ENCODE peak calls at places on chromosomes 16 and 17, in four cellular contexts. Z, X, B and U are unnamed samples.

GRCh38 chr17:54977744-54978143 is 9.2 kb downstream of the STXBP4 start:
- DNase-seq in Z (no peak), X (no peak), B (no peak), U (no peak)

GRCh38 chr16:55058576-55058975 is 127.9 kb downstream of the IRX5 start:
- DNase-seq in Z (no peak), B (no peak), X (no peak), U (no peak)

GRCh38 chr16:75025766-75026165 is 26.9 kb downstream of the ZNRF1 start:
- DNase-seq in X (peak), B (no peak), Z (peak), U (no peak)

GRCh38 chr17:74677558-74678466 is 34.9 kb downstream of the CD300LF start:
- DNase-seq in B (no peak), Z (peak), X (no peak), U (no peak)

GRCh38 chr17:74568116-74568873 is 986 bp upstream of the CD300H start:
- DNase-seq in Z (no peak), B (no peak), X (no peak), U (no peak)

GRCh38 chr17:75724016-75725003 is 3.1 kb downstream of the ITGB4 start:
- DNase-seq in Z (no peak), B (no peak), X (no peak), U (no peak)

GRCh38 chr17:28526381-28526780 is 20.2 kb downstream of the FOXN1 start:
- DNase-seq in X (no peak), B (no peak), Z (peak), U (no peak)

GRCh38 chr17:60902399-60902798 is 224.7 kb downstream of the BCAS3 start:
- DNase-seq in X (no peak), Z (no peak), B (no peak), U (no peak)

GRCh38 chr16:2586901-2587480 is 49.2 kb downstream of the PDPK1 start:
- DNase-seq in Z (no peak), B (no peak), X (no peak), U (no peak)

GRCh38 chr16:24847358-24847664 is 1.5 kb downstream of the SLC5A11 start:
- DNase-seq in X (no peak), B (no peak), Z (no peak), U (no peak)

GRCh38 chr17:22267019-22267418 is 574.7 kb downstream of the KCNJ18 start:
- DNase-seq in X (no peak), Z (no peak), B (no peak), U (no peak)

GRCh38 chr17:77209330-77209748 is 68.6 kb downstream of the SEC14L1 start:
- DNase-seq in Z (no peak), B (peak), X (no peak), U (no peak)

GRCh38 chr17:45131616-45132301 is 556 bp downstream of the PLCD3 start:
- DNase-seq in B (no peak), Z (peak), X (peak), U (no peak)

GRCh38 chr16:85279874-85280545 is 167.7 kb upstream of the CIBAR2 start:
- DNase-seq in X (no peak), B (no peak), Z (no peak), U (no peak)

GRCh38 chr16:25111403-25112166 is at the start of gene LCMT1:
- DNase-seq in X (peak), Z (peak), B (peak), U (peak)

GRCh38 chr16:56349711-56350161 is 75.6 kb downstream of the AMFR start:
- DNase-seq in X (no peak), B (no peak), Z (no peak), U (no peak)

GRCh38 chr16:7321661-7322060 is 11.0 kb upstream of the RBFOX1 start:
- DNase-seq in X (no peak), B (no peak), Z (no peak), U (no peak)

GRCh38 chr17:35731239-35731931 is at the start of gene RASL10B:
- DNase-seq in X (peak), B (peak), Z (peak), U (no peak)

GRCh38 chr16:12494716-12495115 is 309.0 kb downstream of the CPPED1 start:
- DNase-seq in B (no peak), Z (no peak), X (no peak), U (no peak)

GRCh38 chr17:76706817-76707216 is 3.9 kb downstream of the MXRA7 start:
- DNase-seq in B (no peak), Z (no peak), X (no peak), U (no peak)

GRCh38 chr17:3221850-3222249 is 14.4 kb downstream of the OR1A1 start:
- DNase-seq in Z (no peak), B (no peak), X (no peak), U (no peak)

GRCh38 chr16:56317998-56318912 is 107.1 kb downstream of the AMFR start:
- DNase-seq in X (peak), Z (peak), B (peak), U (peak)

GRCh38 chr17:57448288-57449283 is 192.3 kb downstream of the MSI2 start:
- DNase-seq in Z (no peak), B (no peak), X (no peak), U (no peak)

GRCh38 chr17:66667491-66668030 is 167.4 kb upstream of the CACNG5 start:
- DNase-seq in Z (no peak), X (no peak), B (no peak), U (peak)

GRCh38 chr17:65523411-65523810 is 38.0 kb downstream of the AXIN2 start:
- DNase-seq in Z (no peak), X (no peak), B (no peak), U (no peak)

GRCh38 chr17:50972579-50972978 is 106.4 kb upstream of the TOB1 start:
- DNase-seq in X (no peak), Z (peak), B (no peak), U (no peak)

GRCh38 chr16:8761078-8761477 is 36.4 kb downstream of the TMEM186 start:
- DNase-seq in B (no peak), Z (no peak), X (no peak), U (no peak)

GRCh38 chr17:74919440-74920305 is 3.4 kb downstream of the USH1G start:
- DNase-seq in Z (no peak), X (no peak), B (peak), U (no peak)

GRCh38 chr17:8131844-8132441 is 8.0 kb upstream of the HES7 start:
- DNase-seq in B (no peak), Z (no peak), X (no peak), U (no peak)

GRCh38 chr17:8885968-8886674 is 18.6 kb upstream of the PIK3R6 start:
- DNase-seq in Z (no peak), B (no peak), X (peak), U (no peak)

GRCh38 chr16:30777591-30778297 is 9.3 kb downstream of the ZNF629 start:
- DNase-seq in X (no peak), Z (no peak), B (no peak), U (no peak)

GRCh38 chr17:32795339-32795979 is 81.5 kb downstream of the MYO1D start:
- DNase-seq in X (no peak), B (no peak), Z (no peak), U (no peak)

GRCh38 chr17:34412965-34413441 is 50.0 kb upstream of the CCL1 start:
- DNase-seq in B (no peak), Z (no peak), X (peak), U (no peak)

GRCh38 chr17:8839410-8839935 is 28.0 kb downstream of the PIK3R6 start:
- DNase-seq in B (no peak), X (no peak), Z (no peak), U (no peak)

GRCh38 chr17:17570798-17571716 is 20.5 kb downstream of the PEMT start:
- DNase-seq in X (no peak), B (peak), Z (no peak), U (no peak)

GRCh38 chr16:2468725-2469398 is 2.2 kb upstream of the NTN3 start:
- DNase-seq in B (no peak), Z (peak), X (peak), U (peak)

GRCh38 chr16:22184615-22184968 is 21.5 kb upstream of the EEF2K start:
- DNase-seq in B (no peak), X (no peak), Z (no peak), U (no peak)

GRCh38 chr16:22181843-22182242 is 19.5 kb downstream of the SDR42E2 start:
- DNase-seq in B (no peak), X (no peak), Z (no peak), U (no peak)

GRCh38 chr16:22183335-22183734 is 21.0 kb downstream of the SDR42E2 start:
- DNase-seq in Z (no peak), X (no peak), B (no peak), U (no peak)

GRCh38 chr16:22186517-22186916 is 19.6 kb upstream of the EEF2K start:
- DNase-seq in X (no peak), Z (no peak), B (no peak), U (no peak)

DNA sequence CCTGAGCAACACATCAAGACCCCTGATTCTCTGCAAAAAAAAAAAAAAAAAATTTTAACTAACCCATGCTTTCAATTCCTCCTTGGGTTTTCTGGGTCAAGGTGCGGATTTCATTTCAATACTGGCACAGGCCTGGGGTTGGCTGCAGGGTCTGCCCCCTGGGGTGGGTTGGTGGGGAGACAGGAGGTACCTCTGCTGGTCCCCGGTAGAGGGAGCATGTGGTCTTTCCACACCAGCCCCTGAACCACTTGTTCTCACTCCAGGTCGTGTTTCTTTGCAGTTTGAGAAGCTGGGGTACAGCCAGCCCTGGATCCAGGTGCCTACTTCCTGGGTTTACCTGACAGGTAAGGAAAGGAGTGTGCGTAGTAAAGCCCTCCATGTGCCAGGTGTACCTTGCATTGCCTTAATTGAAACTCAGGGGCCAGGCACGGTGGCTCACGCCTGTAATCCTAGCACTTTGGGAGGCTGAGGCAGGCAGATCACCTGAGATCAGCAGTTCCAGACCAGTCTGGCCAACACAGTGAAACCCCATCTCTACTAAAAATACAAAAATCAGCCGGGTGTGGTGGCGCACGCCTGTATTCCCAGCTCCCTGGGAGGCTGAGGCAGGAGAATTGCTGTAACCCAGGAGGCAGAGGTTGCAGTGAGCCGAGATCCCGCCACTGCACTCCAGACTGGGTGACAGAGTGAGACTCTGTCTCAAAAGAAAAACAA is 21.8 kb downstream of the SDR42E2 start:
- DNase-seq in X (peak), Z (peak), B (no peak), U (no peak)
- TF ChIP-seq SMC3 in X (peak), Z (no peak), B (peak), U (no peak)

DNA sequence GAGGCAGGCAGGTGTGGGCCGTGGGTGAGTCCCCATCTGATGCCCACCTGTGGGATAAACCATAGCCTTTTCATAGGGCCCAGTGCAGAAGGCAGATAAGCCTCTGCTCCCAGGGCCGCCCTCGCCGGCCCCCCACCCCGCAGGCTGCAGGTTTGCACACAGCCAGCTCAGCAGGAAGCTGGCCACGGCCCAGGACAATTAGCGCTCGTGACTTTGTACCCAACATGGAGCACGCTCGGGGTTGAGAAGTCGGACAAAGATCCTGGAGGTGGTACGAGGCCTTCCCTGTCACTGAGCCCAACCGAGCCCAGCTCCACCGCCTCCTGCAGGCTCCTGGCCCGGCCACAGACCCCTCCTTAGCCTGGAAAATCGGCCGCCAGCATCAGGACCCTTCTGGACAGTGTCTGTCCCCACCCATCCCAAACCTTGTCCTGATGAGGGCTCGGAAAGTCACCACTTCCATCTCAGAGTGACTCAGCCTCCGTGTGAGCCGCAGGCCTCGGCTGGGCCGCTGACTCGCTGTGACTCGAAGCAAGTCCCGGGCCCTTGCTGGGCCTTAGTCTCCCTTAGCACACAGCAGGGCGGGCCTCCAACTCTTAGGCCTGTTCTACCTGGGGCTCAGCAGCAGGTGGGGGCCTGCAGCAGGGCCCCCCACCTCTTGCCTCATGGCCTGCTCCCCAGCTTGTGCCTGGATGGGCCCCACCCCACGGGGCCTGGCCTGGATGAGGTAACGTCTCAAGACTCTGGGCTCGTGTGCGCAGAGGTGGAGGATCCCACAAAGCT is 22.7 kb downstream of the FAM83G start:
- DNase-seq in B (peak), Z (no peak), X (peak), U (no peak)
- TF ChIP-seq USF2 in B (no peak), Z (no peak), X (no peak), U (no peak)

GRCh38 chr16:57367111-57367752 is 5.1 kb upstream of the CX3CL1 start:
- DNase-seq in B (no peak), Z (no peak), X (no peak), U (no peak)
- TF ChIP-seq NFIC in B (no peak), Z (peak), X (peak), U (no peak)

DNA sequence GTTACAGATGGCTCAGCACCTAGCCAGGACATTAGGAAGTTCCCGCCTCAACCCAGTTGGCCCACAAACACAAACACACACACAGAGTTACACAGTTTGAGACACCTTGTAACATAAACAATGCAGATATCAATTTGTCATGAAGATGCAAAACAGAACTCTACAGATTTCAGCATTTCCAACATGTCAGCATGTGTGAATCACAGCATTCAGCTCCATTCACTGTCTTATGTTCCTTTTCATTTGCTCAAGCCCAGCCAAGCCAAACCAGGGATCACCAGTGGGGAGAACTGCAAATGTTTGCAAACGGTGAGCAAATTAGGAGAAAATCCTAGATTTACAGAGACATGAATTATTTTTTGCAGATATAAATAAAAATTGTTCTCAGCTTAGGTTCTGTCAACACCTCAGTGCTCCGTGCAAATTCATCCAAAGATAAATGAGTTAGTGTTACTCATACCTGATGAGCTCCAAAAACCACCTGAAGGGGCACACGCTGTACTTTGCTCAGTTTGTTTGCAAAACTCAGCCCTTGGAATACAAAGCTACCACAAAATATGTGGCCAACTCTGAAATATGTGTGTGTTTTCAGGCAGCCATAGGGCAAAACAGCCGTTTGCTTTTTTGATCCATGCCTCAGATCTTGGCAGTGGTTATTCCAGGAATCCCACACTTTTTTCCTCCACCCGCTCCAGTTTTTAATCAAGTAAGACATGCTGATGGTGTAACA is 16.3 kb upstream of the COX10 start:
- DNase-seq in X (no peak), B (peak), Z (no peak), U (no peak)
- TF ChIP-seq SMC3 in X (no peak), B (peak), Z (no peak), U (no peak)